ENCODE peak calls at places on chromosomes 4 and X, in six cellular contexts. One of them, this sample, is unnamed.

GRCh38 chrX:129115104-129115503 is 408.2 kb downstream of the SMARCA1 start:
- DNase-seq in IMR-90: peak; percentile 8
- DNase-seq in mesendoderm: peak; percentile 76
- DNase-seq in mesenchymal stem cell: peak; percentile 18
- DNase-seq in H1: no peak
- DNase-seq in neuronal stem cell: no peak
- DNase-seq in this sample: peak; percentile 66

GRCh38 chrX:123860506-123860840 is 620 bp downstream of the XIAP start:
- DNase-seq in mesendoderm: no peak
- DNase-seq in H1: no peak
- DNase-seq in neuronal stem cell: no peak
- DNase-seq in mesenchymal stem cell: peak; percentile 65
- DNase-seq in IMR-90: no peak
- DNase-seq in this sample: no peak

GRCh38 chrX:140764401-140764919 is 54.9 kb downstream of the LINC00632 start:
- DNase-seq in H1: peak; percentile 25
- DNase-seq in neuronal stem cell: no peak
- DNase-seq in mesendoderm: peak; percentile 88
- DNase-seq in IMR-90: peak; percentile 54
- DNase-seq in mesenchymal stem cell: peak; percentile 79
- DNase-seq in this sample: peak; percentile 84

GRCh38 chr4:8457646-8458045 is 17.1 kb downstream of the TRMT44 start:
- DNase-seq in neuronal stem cell: no peak
- DNase-seq in IMR-90: no peak
- DNase-seq in mesenchymal stem cell: no peak
- DNase-seq in mesendoderm: no peak
- DNase-seq in H1: no peak
- DNase-seq in this sample: no peak

GRCh38 chr4:56999751-57000150 is 21.1 kb downstream of the POLR2B start:
- DNase-seq in neuronal stem cell: no peak
- DNase-seq in IMR-90: no peak
- DNase-seq in mesenchymal stem cell: no peak
- DNase-seq in H1: no peak
- DNase-seq in mesendoderm: no peak
- DNase-seq in this sample: no peak

GRCh38 chr4:95637047-95637600 is 88.4 kb upstream of the UNC5C start:
- DNase-seq in IMR-90: no peak
- DNase-seq in H1: no peak
- DNase-seq in mesenchymal stem cell: peak; percentile 48
- DNase-seq in mesendoderm: peak; percentile 59
- DNase-seq in neuronal stem cell: peak; percentile 8
- DNase-seq in this sample: peak; percentile 28

GRCh38 chr4:105859233-105859632 is 36.0 kb upstream of the NPNT start:
- DNase-seq in H1: no peak
- DNase-seq in neuronal stem cell: no peak
- DNase-seq in mesendoderm: no peak
- DNase-seq in IMR-90: peak; percentile 79
- DNase-seq in mesenchymal stem cell: peak; percentile 87
- DNase-seq in this sample: no peak

GRCh38 chrX:153845842-153846241 is 15.5 kb upstream of the PDZD4 start:
- DNase-seq in H1: no peak
- DNase-seq in neuronal stem cell: no peak
- DNase-seq in IMR-90: no peak
- DNase-seq in mesenchymal stem cell: no peak
- DNase-seq in mesendoderm: no peak
- DNase-seq in this sample: no peak

GRCh38 chrX:132482632-132483031 is 6.2 kb downstream of the MBNL3 start:
- DNase-seq in H1: no peak
- DNase-seq in mesenchymal stem cell: no peak
- DNase-seq in neuronal stem cell: no peak
- DNase-seq in mesendoderm: no peak
- DNase-seq in IMR-90: no peak
- DNase-seq in this sample: no peak

GRCh38 chr4:106676173-106676921 is 307.8 kb upstream of the GIMD1 start:
- DNase-seq in H1: no peak
- DNase-seq in neuronal stem cell: no peak
- DNase-seq in mesendoderm: no peak
- DNase-seq in mesenchymal stem cell: peak; percentile 93
- DNase-seq in IMR-90: no peak
- DNase-seq in this sample: no peak

GRCh38 chr4:168221298-168221697 is 97.3 kb downstream of the DDX60 start:
- DNase-seq in mesendoderm: no peak
- DNase-seq in H1: no peak
- DNase-seq in mesenchymal stem cell: peak; percentile 68
- DNase-seq in IMR-90: peak; percentile 85
- DNase-seq in neuronal stem cell: no peak
- DNase-seq in this sample: no peak

GRCh38 chr4:5469151-5469775 is 239.1 kb downstream of the EVC2 start:
- DNase-seq in IMR-90: no peak
- DNase-seq in neuronal stem cell: no peak
- DNase-seq in mesendoderm: no peak
- DNase-seq in mesenchymal stem cell: no peak
- DNase-seq in H1: no peak
- DNase-seq in this sample: no peak

GRCh38 chr4:46392421-46392820 is 2.5 kb upstream of the GABRA2 start:
- DNase-seq in neuronal stem cell: peak; percentile 30
- DNase-seq in mesendoderm: peak; percentile 54
- DNase-seq in H1: no peak
- DNase-seq in mesenchymal stem cell: peak; percentile 48
- DNase-seq in IMR-90: peak; percentile 11
- DNase-seq in this sample: no peak

GRCh38 chr4:39699676-39700409 is 1.9 kb downstream of the UBE2K start:
- DNase-seq in IMR-90: peak; percentile 41
- DNase-seq in mesenchymal stem cell: peak; percentile 44
- DNase-seq in neuronal stem cell: no peak
- DNase-seq in mesendoderm: no peak
- DNase-seq in H1: no peak
- DNase-seq in this sample: no peak

DNA sequence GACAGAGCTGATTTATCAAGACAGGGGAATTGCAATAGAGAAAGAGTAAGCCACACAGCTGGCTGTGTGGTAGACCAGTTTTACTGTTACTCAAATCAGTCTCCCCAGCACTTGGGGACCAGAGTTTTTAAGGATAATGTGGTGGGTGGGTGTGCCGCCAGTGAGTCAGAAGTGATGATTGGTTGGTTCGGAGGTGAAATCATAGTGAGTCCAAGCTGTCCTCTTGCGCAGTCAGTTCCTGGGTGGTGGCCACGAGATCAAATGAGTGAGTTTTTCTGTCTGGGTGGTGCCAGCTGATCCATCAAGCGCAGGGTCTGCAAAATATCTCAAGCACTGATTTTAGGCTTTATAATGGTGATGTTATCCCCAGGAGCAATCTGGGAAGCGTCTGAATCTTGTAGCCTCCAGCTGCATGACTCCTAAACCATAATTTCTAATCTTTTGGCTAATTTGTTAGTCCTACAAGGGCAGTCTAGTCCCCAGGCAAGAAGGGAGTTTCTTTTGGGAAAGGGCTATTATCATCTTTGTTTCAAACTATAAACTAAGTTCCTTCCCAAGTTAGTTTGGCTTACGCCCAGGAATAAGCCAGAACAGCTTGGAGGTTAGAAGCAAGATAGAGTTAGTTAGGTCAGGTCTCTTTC is 44.0 kb upstream of the PPP1R2C start:
- DNase-seq in neuronal stem cell: no peak
- DNase-seq in IMR-90: no peak
- DNase-seq in H1: no peak
- DNase-seq in mesendoderm: no peak
- DNase-seq in mesenchymal stem cell: no peak
- DNase-seq in this sample: no peak
- H4K8ac ChIP-seq in neuronal stem cell: no peak overlapping the region
- H4K8ac ChIP-seq in IMR-90: no peak overlapping the region
- H4K8ac ChIP-seq in H1: no peak overlapping the region
- H4K8ac ChIP-seq in mesendoderm: no peak overlapping the region
- H4K8ac ChIP-seq in mesenchymal stem cell: no peak overlapping the region
- H4K8ac ChIP-seq in this sample: no peak overlapping the region

DNA sequence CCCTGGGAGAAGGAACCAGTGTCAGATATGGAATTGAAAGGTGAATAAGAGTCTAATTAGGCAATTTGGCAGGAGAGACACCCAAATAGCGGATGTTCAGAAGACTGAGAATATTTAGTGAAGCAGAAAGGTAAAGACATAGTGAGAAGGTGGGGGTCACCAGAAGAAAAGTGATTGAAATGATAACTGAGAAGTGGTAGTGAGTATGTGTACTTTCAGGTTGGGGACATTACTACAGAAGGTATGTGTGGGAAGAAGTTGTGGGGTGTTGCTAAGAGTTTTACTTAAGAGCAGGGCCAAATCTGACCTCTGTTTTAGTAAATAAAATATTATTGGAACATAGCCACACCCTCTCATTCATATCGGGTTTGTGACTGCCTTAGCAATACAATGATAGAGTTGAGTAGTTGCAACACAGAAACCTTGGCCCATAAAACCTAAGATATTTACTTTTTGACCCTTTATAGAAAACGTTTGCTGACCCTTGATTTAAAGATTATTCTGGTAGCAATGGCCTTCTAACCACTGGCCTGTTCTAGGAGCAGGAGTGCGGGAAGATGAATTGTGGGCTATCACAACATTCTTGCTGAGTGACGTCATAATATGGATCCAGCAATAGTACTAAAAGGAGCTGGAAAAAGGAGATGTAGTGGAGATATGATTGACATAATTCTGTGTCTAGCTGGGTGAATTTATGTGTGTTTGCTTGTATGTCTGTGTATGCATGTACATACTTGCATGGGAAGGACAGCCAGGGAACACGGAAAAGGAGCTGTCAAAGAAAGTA is 115.3 kb downstream of the HS3ST1 start:
- DNase-seq in IMR-90: no peak
- DNase-seq in mesenchymal stem cell: no peak
- DNase-seq in H1: no peak
- DNase-seq in neuronal stem cell: no peak
- DNase-seq in mesendoderm: peak; percentile 9
- DNase-seq in this sample: no peak
- H2BK15ac ChIP-seq in IMR-90: no peak overlapping the region
- H2BK15ac ChIP-seq in mesenchymal stem cell: no peak overlapping the region
- H2BK15ac ChIP-seq in H1: no peak overlapping the region
- H2BK15ac ChIP-seq in neuronal stem cell: no peak overlapping the region
- H2BK15ac ChIP-seq in mesendoderm: no peak overlapping the region
- H2BK15ac ChIP-seq in this sample: no peak overlapping the region

GRCh38 chr4:77022581-77023133 is 53.1 kb downstream of the CCNI start:
- DNase-seq in H1: peak; percentile 27
- DNase-seq in neuronal stem cell: peak; percentile 62
- DNase-seq in mesenchymal stem cell: peak; percentile 74
- DNase-seq in IMR-90: peak; percentile 81
- DNase-seq in mesendoderm: peak; percentile 98
- DNase-seq in this sample: peak; percentile 87
- H4K8ac ChIP-seq in H1: no peak overlapping the region
- H4K8ac ChIP-seq in neuronal stem cell: no peak overlapping the region
- H4K8ac ChIP-seq in mesenchymal stem cell: peak overlapping the region; percentile 84
- H4K8ac ChIP-seq in IMR-90: peak overlapping the region; percentile 0
- H4K8ac ChIP-seq in mesendoderm: no peak overlapping the region
- H4K8ac ChIP-seq in this sample: no peak overlapping the region

GRCh38 chrX:57266275-57266674 is 20.2 kb upstream of the FAAH2 start:
- DNase-seq in H1: no peak
- DNase-seq in mesenchymal stem cell: no peak
- DNase-seq in neuronal stem cell: no peak
- DNase-seq in mesendoderm: no peak
- DNase-seq in IMR-90: no peak
- DNase-seq in this sample: no peak
- H2BK15ac ChIP-seq in H1: no peak overlapping the region
- H2BK15ac ChIP-seq in mesenchymal stem cell: no peak overlapping the region
- H2BK15ac ChIP-seq in neuronal stem cell: no peak overlapping the region
- H2BK15ac ChIP-seq in mesendoderm: no peak overlapping the region
- H2BK15ac ChIP-seq in IMR-90: no peak overlapping the region
- H2BK15ac ChIP-seq in this sample: no peak overlapping the region

DNA sequence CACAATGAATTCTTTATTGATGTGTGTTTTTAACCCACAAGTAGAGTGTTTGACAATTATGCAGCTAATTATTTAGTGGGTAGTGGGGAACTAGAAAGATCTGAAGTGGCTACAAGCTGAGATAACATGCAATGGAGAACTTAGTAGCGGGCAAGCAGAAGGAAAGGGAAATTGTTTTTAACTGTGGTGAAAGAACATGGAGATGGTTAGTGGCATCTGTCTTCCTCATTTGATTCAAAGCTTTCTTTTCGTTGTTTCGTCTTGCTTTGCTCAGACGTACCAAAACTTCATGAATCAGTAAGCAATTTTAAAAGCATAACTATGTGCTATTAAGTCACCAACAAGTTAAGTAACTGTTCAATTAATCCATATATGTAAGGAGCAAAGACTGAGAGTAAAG is 169.9 kb downstream of the BANK1 start:
- DNase-seq in H1: no peak
- DNase-seq in IMR-90: no peak
- DNase-seq in mesendoderm: no peak
- DNase-seq in neuronal stem cell: no peak
- DNase-seq in mesenchymal stem cell: no peak
- DNase-seq in this sample: no peak
- H4K8ac ChIP-seq in H1: no peak overlapping the region
- H4K8ac ChIP-seq in IMR-90: no peak overlapping the region
- H4K8ac ChIP-seq in mesendoderm: no peak overlapping the region
- H4K8ac ChIP-seq in neuronal stem cell: no peak overlapping the region
- H4K8ac ChIP-seq in mesenchymal stem cell: no peak overlapping the region
- H4K8ac ChIP-seq in this sample: no peak overlapping the region

This sample was measured in H9.